ENCODE peak calls at places on chromosomes 16 and 17, in four cellular contexts. L, O, F and V are unnamed samples.
A peak's percentile ranks its signal among the peaks of the same experiment; 100 is the strongest.

GRCh38 chr17:79557724-79558572 is 52.9 kb downstream of the RBFOX3 start:
- DNase-seq in L (no peak), O (no peak), F (no peak), V (no peak)

GRCh38 chr16:4261557-4262172 is 11.2 kb downstream of the TFAP4 start:
- DNase-seq in L (peak; percentile 22), O (peak; percentile 95), F (peak; percentile 26), V (peak; percentile 78)

GRCh38 chr17:8125947-8126305 is 2.0 kb upstream of the HES7 start:
- DNase-seq in L (no peak), O (no peak), F (no peak), V (peak; percentile 57)

GRCh38 chr17:4998027-4998665 is 396 bp downstream of the KIF1C start:
- DNase-seq in L (no peak), O (peak; percentile 85), F (peak; percentile 40), V (no peak)

GRCh38 chr17:27323538-27324212 is 29.8 kb downstream of the WSB1 start:
- DNase-seq in L (no peak), O (peak; percentile 53), F (peak; percentile 77), V (peak; percentile 46)

GRCh38 chr16:62876133-62876532 is 839.9 kb upstream of the CDH8 start:
- DNase-seq in L (no peak), O (no peak), F (no peak), V (no peak)

GRCh38 chr17:73706858-73707257 is 62.6 kb upstream of the SDK2 start:
- DNase-seq in L (no peak), O (no peak), F (no peak), V (no peak)

GRCh38 chr16:28035866-28036393 is 27.6 kb downstream of the GSG1L start:
- DNase-seq in L (no peak), O (no peak), F (no peak), V (no peak)

GRCh38 chr17:60149691-60150582 is at the start of gene CA4:
- DNase-seq in L (no peak), O (peak; percentile 74), F (no peak), V (peak; percentile 42)

GRCh38 chr17:17741346-17742023 is 60.2 kb downstream of the RAI1 start:
- DNase-seq in L (no peak), O (peak; percentile 66), F (no peak), V (no peak)

GRCh38 chr17:19384723-19385391 is 2.1 kb downstream of the MFAP4 start:
- DNase-seq in L (no peak), O (no peak), F (no peak), V (peak; percentile 33)

GRCh38 chr16:49183911-49184310 is 97.7 kb downstream of the CBLN1 start:
- DNase-seq in L (peak; percentile 31), O (peak; percentile 85), F (peak; percentile 20), V (peak; percentile 26)

GRCh38 chr17:43543300-43543699 is 2.8 kb downstream of the ETV4 start:
- DNase-seq in L (no peak), O (no peak), F (no peak), V (no peak)

GRCh38 chr17:2064980-2065785 is 10.3 kb downstream of the HIC1 start:
- DNase-seq in L (no peak), O (peak; percentile 89), F (no peak), V (peak; percentile 60)

GRCh38 chr16:30896890-30897730 is 696 bp downstream of the CTF1 start:
- DNase-seq in L (peak; percentile 86), O (peak; percentile 86), F (peak; percentile 87), V (peak; percentile 80)

GRCh38 chr16:88662843-88663606 is at the start of gene MVD:
- DNase-seq in L (peak; percentile 98), O (peak; percentile 97), F (peak; percentile 98), V (peak; percentile 100)

GRCh38 chr17:77631307-77631706 is 327.2 kb upstream of the TNRC6C start:
- DNase-seq in L (no peak), O (no peak), F (no peak), V (no peak)

GRCh38 chr17:71942626-71943025 is 178.2 kb upstream of the SOX9 start:
- DNase-seq in L (no peak), O (no peak), F (no peak), V (no peak)

GRCh38 chr16:31301708-31302400 is 42.1 kb downstream of the ITGAM start:
- DNase-seq in L (no peak), O (no peak), F (no peak), V (peak; percentile 14)

GRCh38 chr17:57288034-57288752 is 31.9 kb downstream of the MSI2 start:
- DNase-seq in L (no peak), O (no peak), F (no peak), V (peak; percentile 35)

GRCh38 chr17:68424861-68425260 is 32.4 kb downstream of the WIPI1 start:
- DNase-seq in L (no peak), O (peak; percentile 57), F (no peak), V (no peak)

GRCh38 chr17:29138991-29139682 is 41.1 kb downstream of the MYO18A start:
- DNase-seq in L (no peak), O (no peak), F (no peak), V (no peak)

GRCh38 chr16:48576927-48577326 is 33.1 kb downstream of the N4BP1 start:
- DNase-seq in L (no peak), O (no peak), F (peak; percentile 48), V (no peak)

GRCh38 chr17:49290690-49291326 is 60.2 kb upstream of the PHOSPHO1 start:
- DNase-seq in L (peak; percentile 8), O (no peak), F (peak; percentile 28), V (peak; percentile 32)

GRCh38 chr16:2194166-2194834 is 2.1 kb downstream of the CASKIN1 start:
- DNase-seq in L (no peak), O (no peak), F (no peak), V (peak; percentile 49)

GRCh38 chr17:49630113-49630900 is 47.6 kb downstream of the SPOP start:
- DNase-seq in L (no peak), O (no peak), F (no peak), V (no peak)

GRCh38 chr16:19765860-19766553 is 47.9 kb downstream of the IQCK start:
- DNase-seq in L (no peak), O (no peak), F (no peak), V (no peak)

GRCh38 chr16:89315791-89316581 is 98.5 kb downstream of the ZNF778 start:
- DNase-seq in L (no peak), O (no peak), F (peak; percentile 29), V (peak; percentile 63)

GRCh38 chr17:49488612-49489011 is 6.5 kb upstream of the NGFR start:
- DNase-seq in L (no peak), O (no peak), F (no peak), V (no peak)

GRCh38 chr17:39677072-39677471 is 8.8 kb downstream of the PNMT start:
- DNase-seq in L (no peak), O (no peak), F (no peak), V (no peak)

GRCh38 chr17:16934836-16935235 is 37.1 kb downstream of the TNFRSF13B start:
- DNase-seq in L (no peak), O (no peak), F (no peak), V (no peak)

GRCh38 chr16:87822571-87822970 is 46.7 kb downstream of the SLC7A5 start:
- DNase-seq in L (no peak), O (no peak), F (no peak), V (no peak)

GRCh38 chr17:2122641-2123302 is 67.9 kb downstream of the HIC1 start:
- DNase-seq in L (no peak), O (no peak), F (no peak), V (no peak)

GRCh38 chr16:81505011-81505660 is 60.5 kb downstream of the CMIP start:
- DNase-seq in L (peak; percentile 44), O (no peak), F (no peak), V (peak; percentile 96)

GRCh38 chr16:66539628-66540469 is 10.1 kb downstream of the TK2 start:
- DNase-seq in L (no peak), O (no peak), F (no peak), V (no peak)

GRCh38 chr16:28283798-28284577 is 8.3 kb upstream of the SBK1 start:
- DNase-seq in L (no peak), O (no peak), F (no peak), V (no peak)

GRCh38 chr16:1158456-1159324 is 5.8 kb downstream of the CACNA1H start:
- DNase-seq in L (no peak), O (no peak), F (peak; percentile 40), V (peak; percentile 45)

GRCh38 chr17:61387011-61387410 is 12.6 kb upstream of the TBX2 start:
- DNase-seq in L (no peak), O (no peak), F (no peak), V (no peak)

GRCh38 chr17:61385091-61385868 is 14.4 kb upstream of the TBX2 start:
- DNase-seq in L (no peak), O (no peak), F (no peak), V (no peak)

GRCh38 chr17:61385869-61386245 is 13.8 kb upstream of the TBX2 start:
- DNase-seq in L (no peak), O (no peak), F (no peak), V (no peak)

GRCh38 chr17:61387511-61388305 is 11.9 kb upstream of the TBX2 start:
- DNase-seq in L (no peak), O (no peak), F (no peak), V (no peak)

DNA sequence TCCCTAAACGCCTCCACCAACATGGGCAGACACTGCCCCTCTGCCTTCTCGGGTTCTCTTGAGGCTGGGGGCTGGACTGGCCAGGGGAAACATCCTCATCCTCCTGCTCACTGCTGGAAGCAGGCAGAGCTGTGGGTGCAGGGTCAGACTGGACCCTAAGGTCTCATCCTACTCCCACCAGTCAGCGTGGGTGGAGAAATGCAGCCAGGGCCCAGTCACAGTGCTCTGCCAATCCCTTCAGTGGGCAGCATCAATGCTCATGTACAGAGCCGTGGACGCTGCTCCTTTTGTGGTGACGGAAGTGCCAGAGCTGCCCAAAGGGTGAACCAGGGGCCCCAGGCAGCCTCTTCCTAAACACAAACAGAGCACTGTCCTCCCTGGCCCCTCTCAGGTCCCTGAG is 13.4 kb upstream of the TBX2 start:
- DNase-seq in L (no peak), O (no peak), F (no peak), V (no peak)
- TF ChIP-seq SRF in L (no peak), O (no peak), F (no peak), V (no peak)

GRCh38 chr16:11550651-11551498 is 35.8 kb downstream of the LITAF start:
- DNase-seq in L (no peak), O (no peak), F (no peak), V (no peak)
- TF ChIP-seq SRF in L (no peak), O (no peak), F (no peak), V (no peak)

DNA sequence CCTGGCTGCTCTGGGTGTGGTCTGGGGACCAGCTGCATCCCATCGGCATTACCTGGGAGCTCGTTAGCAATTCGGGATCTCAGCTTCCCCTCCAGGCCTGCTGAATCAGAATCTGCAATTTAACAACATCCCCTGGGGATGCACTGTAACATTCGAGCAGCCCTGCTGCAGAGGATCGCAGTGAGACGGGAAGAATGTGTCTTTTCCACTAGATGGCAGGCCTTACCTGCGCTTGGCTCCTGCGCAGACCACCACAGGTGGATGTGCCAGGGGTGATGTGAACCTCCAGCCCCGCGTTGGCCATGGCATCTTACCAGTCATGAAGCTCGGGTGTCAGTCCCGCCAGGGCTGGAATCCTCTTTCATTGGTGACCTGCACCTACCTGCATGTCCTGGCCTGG is 209.9 kb downstream of the PRKCB start:
- DNase-seq in L (no peak), O (peak; percentile 79), F (no peak), V (no peak)
- TF ChIP-seq SRF in L (no peak), O (no peak), F (no peak), V (no peak)

GRCh38 chr16:55821210-55821609 is 11.7 kb downstream of the CES1 start:
- DNase-seq in L (no peak), O (no peak), F (no peak), V (no peak)

GRCh38 chr16:55824473-55824872 is 8.4 kb downstream of the CES1 start:
- DNase-seq in L (no peak), O (no peak), F (no peak), V (no peak)

GRCh38 chr16:55822280-55822810 is 10.6 kb downstream of the CES1 start:
- DNase-seq in L (no peak), O (no peak), F (no peak), V (no peak)

GRCh38 chr16:55828680-55829079 is 4.2 kb downstream of the CES1 start:
- DNase-seq in L (no peak), O (no peak), F (no peak), V (no peak)

GRCh38 chr16:55825115-55825728 is 7.7 kb downstream of the CES1 start:
- DNase-seq in L (no peak), O (no peak), F (no peak), V (no peak)
- TF ChIP-seq SRF in L (no peak), O (no peak), F (no peak), V (no peak)